ENCODE peak calls at places on chromosomes 6 and 20, in ten cellular contexts. Y, R, W, Q, V, I, E, L, M and D are unnamed samples.

GRCh38 chr20:44141873-44142272 is 45.1 kb downstream of the JPH2 start:
- DNase-seq in R (no peak), Q (no peak), L (no peak), V (no peak), I (no peak), E (no peak), W (no peak), Y (no peak), M (no peak), D (no peak)

GRCh38 chr6:166343157-166343502 is 785 bp upstream of the SFT2D1 start:
- DNase-seq in Y (peak), L (no peak), V (no peak), Q (no peak), M (no peak), W (no peak), I (no peak), R (no peak), E (no peak), D (no peak)

GRCh38 chr6:123022980-123023379 is 26.9 kb downstream of the CLVS2 start:
- DNase-seq in I (peak), R (peak), L (no peak), Y (no peak), Q (no peak), E (no peak), V (no peak), W (peak), M (peak), D (no peak)

GRCh38 chr6:63677282-63677681 is 41.7 kb downstream of the PHF3 start:
- DNase-seq in L (no peak), I (no peak), Y (no peak), V (no peak), M (peak), Q (no peak), W (no peak), R (no peak), E (no peak), D (peak)

GRCh38 chr6:122286512-122286911 is 112.9 kb upstream of the HSF2 start:
- DNase-seq in R (no peak), Y (no peak), Q (no peak), W (no peak), E (no peak), I (no peak), L (no peak), M (no peak), V (no peak), D (no peak)

GRCh38 chr20:61340157-61340556 is 88.1 kb downstream of the CDH4 start:
- DNase-seq in L (no peak), Q (no peak), V (no peak), E (no peak), W (no peak), Y (no peak), I (no peak), R (no peak), M (no peak), D (no peak)

GRCh38 chr6:138182939-138183791 is 21.4 kb downstream of the ARFGEF3 start:
- DNase-seq in I (no peak), R (no peak), E (peak), Q (no peak), Y (no peak), L (no peak), M (no peak), W (peak), V (no peak), D (no peak)

GRCh38 chr6:98687776-98688175 is 146.6 kb upstream of the POU3F2 start:
- DNase-seq in L (no peak), M (no peak), Q (no peak), Y (no peak), R (no peak), E (no peak), W (no peak), I (no peak), V (no peak), D (no peak)

GRCh38 chr6:81977488-81977887 is 225.0 kb upstream of the TENT5A start:
- DNase-seq in W (no peak), E (no peak), M (no peak), L (no peak), I (peak), V (no peak), R (no peak), Y (no peak), Q (no peak), D (no peak)

DNA sequence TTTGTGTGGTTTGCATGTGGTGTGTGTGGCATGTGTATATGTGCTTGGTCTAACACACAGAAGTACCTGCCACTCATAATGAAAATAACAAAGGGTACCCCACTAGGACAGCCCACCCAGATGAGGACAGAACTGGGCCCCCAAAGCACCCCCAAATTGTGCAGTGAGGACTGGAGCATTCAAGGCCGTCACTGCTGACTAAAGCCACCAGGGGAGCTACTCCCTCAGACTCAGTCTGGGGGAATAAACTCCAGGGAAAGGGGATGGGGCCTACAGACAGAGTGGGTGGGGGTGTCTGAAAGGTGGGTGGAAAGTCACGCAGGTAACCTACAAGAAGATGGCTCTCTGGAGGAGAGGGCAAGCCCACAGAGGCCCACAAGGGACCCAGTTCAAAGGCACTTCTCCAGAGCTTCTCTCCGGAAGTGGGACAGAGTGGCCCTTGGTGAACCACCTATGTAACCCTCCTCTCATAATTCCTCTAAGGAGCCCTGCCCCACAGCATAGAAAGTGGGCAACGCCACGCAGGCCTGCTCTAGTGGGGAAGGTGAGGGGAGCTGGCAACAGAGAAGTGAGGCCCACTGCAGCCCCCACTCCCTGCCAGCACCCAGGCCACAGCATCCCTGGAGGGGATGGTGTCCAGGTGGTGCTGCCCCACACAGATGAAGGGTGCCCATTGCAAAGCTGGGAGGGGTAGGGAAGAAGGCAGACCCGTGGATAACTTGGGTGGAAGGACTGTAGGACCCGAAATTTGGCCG is 122.8 kb upstream of the MAFB start:
- DNase-seq in W (no peak), Q (no peak), E (no peak), Y (no peak), L (no peak), M (no peak), V (no peak), I (no peak), R (no peak), D (no peak)
- TF ChIP-seq CTCF in W (peak), Q (no peak), E (no peak), Y (no peak), L (no peak), M (no peak), V (no peak), I (peak), R (peak), D (peak)

DNA sequence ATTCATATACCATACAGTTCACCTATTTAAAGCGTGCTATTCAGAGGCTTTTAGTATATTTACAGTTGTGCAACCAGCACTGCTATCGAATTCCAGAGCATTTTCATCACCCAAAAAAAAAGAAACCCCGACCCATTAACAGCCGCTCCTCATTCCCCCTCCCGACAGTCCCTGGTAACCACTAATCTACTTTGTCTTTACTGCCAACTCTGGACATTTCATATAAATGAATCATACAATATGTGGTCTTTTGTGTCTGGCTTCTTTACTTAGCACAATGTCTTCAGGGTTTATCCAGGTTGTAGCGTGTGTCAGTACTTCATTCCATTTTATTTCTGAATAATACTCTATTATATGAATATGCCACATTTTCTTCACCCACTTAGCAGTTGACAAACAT is 23.0 kb upstream of the ROS1 start:
- DNase-seq in V (peak), R (no peak), L (no peak), Q (peak), Y (no peak), M (peak), W (no peak), E (no peak), I (peak), D (peak)
- TF ChIP-seq CTCF in V (no peak), R (no peak), L (no peak), Q (no peak), Y (no peak), M (no peak), W (no peak), E (no peak), I (no peak), D (no peak)

DNA sequence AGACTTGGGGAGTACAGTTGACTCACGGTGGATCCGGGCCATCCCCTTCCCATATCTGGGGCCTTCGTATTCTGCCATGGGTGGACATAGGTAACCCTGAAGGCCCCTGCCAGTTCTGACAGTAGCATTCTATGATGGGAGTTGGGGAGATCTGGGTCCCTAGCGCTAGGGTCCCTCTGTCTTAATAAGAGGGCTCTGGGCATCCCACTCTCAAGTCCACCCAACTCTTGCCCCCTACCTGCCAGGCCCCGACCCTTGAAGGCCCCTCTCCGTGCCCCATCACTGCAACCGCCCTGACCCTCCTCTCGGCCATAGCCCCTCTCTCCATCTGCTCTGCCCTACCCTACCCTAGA is 6.5 kb upstream of the CAPN11 start:
- DNase-seq in W (no peak), M (no peak), V (no peak), I (no peak), Q (no peak), R (no peak), E (no peak), L (no peak), Y (no peak), D (no peak)
- TF ChIP-seq CTCF in W (no peak), M (no peak), V (no peak), I (no peak), Q (no peak), R (no peak), E (no peak), L (no peak), Y (no peak), D (no peak)

GRCh38 chr6:34888441-34888820 is 589 bp upstream of the TAF11 start:
- DNase-seq in W (no peak), R (no peak), I (peak), Y (peak), L (no peak), Q (no peak), V (no peak), E (no peak), M (no peak), D (no peak)
- TF ChIP-seq CTCF in W (no peak), R (no peak), I (no peak), Y (no peak), L (no peak), Q (no peak), V (no peak), E (no peak), M (no peak), D (no peak)

GRCh38 chr20:4866429-4866828 is 134.9 kb downstream of the SLC23A2 start:
- DNase-seq in Q (no peak), M (no peak), V (no peak), R (no peak), W (no peak), L (no peak), Y (no peak), E (no peak), I (no peak), D (no peak)
- TF ChIP-seq CTCF in Q (no peak), M (no peak), V (no peak), R (no peak), W (no peak), L (no peak), Y (no peak), E (no peak), I (no peak), D (no peak)

GRCh38 chr6:10416516-10416862 is 1.6 kb upstream of the TFAP2A start:
- DNase-seq in R (no peak), W (no peak), Y (no peak), Q (no peak), E (no peak), V (no peak), L (no peak), M (no peak), I (no peak), D (no peak)

GRCh38 chr6:10415593-10416480 is 963 bp upstream of the TFAP2A start:
- DNase-seq in L (no peak), Q (no peak), W (no peak), M (no peak), R (no peak), I (no peak), V (no peak), Y (no peak), E (no peak), D (no peak)

GRCh38 chr6:10412948-10413849 is 1.7 kb downstream of the TFAP2A start:
- DNase-seq in I (no peak), V (no peak), L (no peak), R (no peak), Y (no peak), Q (no peak), W (peak), M (peak), E (no peak), D (no peak)

GRCh38 chr6:10413850-10414765 is 766 bp downstream of the TFAP2A start:
- DNase-seq in M (peak), Y (no peak), Q (no peak), V (no peak), I (no peak), L (no peak), E (no peak), R (no peak), W (peak), D (no peak)

DNA sequence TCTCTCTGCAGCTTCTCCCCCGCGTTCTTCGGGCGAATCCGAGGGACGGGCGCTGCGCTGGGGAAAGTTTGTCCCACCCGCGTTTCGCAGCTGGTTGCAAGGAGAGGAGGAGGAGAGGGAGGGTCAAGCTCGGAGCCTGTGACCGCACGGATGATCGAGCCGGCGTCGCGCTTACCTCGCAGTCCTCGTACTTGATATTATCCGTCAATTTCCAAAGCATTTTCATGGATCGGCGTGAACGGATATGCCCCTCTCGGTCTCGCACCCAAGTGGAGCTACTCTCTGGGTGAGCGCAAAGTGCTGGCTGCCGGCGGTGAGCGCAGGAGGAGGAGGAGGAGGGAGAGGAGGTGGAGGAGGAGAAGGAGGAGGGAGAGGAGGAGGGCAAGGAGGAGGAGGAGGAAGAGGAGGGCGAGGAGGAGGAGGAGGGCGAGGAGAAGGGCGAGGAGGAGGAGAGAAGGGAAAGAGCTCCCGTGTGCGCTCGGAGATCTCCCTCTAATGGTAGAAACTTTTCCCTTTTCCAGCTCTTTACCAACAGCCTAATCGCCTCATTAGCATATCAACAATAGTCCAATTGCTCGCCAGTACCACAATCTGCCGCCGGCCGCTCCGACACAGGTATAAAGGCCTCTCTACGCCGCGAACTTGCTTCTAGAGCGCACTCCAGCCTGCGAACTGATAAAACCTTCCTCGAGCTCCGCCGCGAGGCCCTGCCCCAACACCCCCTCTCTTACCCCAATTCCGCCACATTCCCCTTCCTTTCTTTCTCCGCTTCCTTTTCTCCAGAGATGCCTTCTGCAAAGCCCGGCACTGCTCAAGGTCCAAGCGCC is at the start of gene TFAP2A:
- DNase-seq in I (no peak), R (no peak), Y (no peak), W (peak), Q (no peak), M (peak), V (no peak), L (no peak), E (no peak), D (no peak)
- TF ChIP-seq CTCF in I (peak), R (peak), Y (no peak), W (peak), Q (peak), M (peak), V (peak), L (no peak), E (no peak), D (peak)

DNA sequence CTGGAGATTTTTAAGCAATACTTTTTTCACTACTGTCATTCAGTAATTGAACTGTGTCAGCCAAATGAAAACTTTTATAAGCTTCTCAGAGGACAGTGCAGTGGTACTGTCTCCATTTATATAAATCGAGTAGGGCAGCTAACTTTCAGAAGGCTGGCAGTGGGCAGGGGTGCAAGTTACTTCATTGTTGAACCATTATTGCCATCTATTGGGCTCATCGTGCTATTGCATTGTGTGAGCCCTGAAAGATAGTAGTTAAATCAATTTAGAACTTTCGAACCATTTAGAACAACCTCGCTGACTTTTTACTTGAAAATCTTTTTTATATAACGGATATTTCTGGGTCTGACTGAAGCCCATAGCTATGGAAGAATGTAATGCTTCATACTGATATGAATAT is 347.8 kb upstream of the PLCB4 start:
- DNase-seq in W (peak), R (peak), V (peak), Y (no peak), Q (no peak), M (peak), E (no peak), L (no peak), I (peak), D (peak)
- TF ChIP-seq CTCF in W (peak), R (peak), V (peak), Y (peak), Q (peak), M (peak), E (peak), L (no peak), I (peak), D (peak)

DNA sequence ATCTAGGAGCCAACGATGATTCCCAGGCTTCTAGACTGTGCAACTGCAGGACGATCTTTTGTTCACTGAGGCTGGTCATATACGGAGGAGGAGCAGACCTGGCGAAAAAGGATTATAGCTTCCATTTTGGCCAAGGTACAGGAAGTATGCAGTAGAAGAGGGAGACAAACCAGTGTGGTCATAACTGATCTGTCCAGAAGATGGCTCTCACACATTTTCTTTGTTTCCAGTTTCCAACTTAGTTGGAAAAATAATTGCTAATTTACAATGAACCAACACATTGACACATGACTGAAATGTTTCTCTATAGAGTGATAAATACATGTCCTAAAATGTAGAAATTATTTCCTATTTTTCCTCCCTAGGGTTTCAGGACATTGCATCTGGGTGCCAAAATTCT is 364.1 kb upstream of the BTBD3 start:
- DNase-seq in Y (no peak), I (peak), R (no peak), W (no peak), E (no peak), V (no peak), M (no peak), Q (no peak), L (no peak), D (no peak)
- TF ChIP-seq CTCF in Y (no peak), I (peak), R (peak), W (no peak), E (no peak), V (peak), M (peak), Q (peak), L (no peak), D (peak)